ENCODE peak calls at places on chromosomes 6 and 20, in six cellular contexts. One of them, this sample, is unnamed.

GRCh38 chr6:42254505-42254904 is 36.8 kb upstream of the MRPS10 start:
- DNase-seq in body of pancreas: no peak
- DNase-seq in lower lobe of right lung: no peak
- DNase-seq in thyroid gland: no peak
- DNase-seq in CD8-positive, alpha-beta memory T cell: no peak
- DNase-seq in fibroblast of lung: no peak
- DNase-seq in this sample: no peak

GRCh38 chr6:29974901-29975560 is 32.7 kb downstream of the HLA-A start:
- DNase-seq in body of pancreas: no peak
- DNase-seq in lower lobe of right lung: no peak
- DNase-seq in thyroid gland: peak; percentile 31
- DNase-seq in CD8-positive, alpha-beta memory T cell: no peak
- DNase-seq in fibroblast of lung: no peak
- DNase-seq in this sample: peak; percentile 9

GRCh38 chr6:96246563-96246962 is 230.8 kb downstream of the FUT9 start:
- DNase-seq in body of pancreas: no peak
- DNase-seq in lower lobe of right lung: no peak
- DNase-seq in thyroid gland: no peak
- DNase-seq in CD8-positive, alpha-beta memory T cell: no peak
- DNase-seq in fibroblast of lung: no peak
- DNase-seq in this sample: no peak

GRCh38 chr20:60695223-60695622 is 556.8 kb upstream of the CDH4 start:
- DNase-seq in body of pancreas: no peak
- DNase-seq in lower lobe of right lung: no peak
- DNase-seq in thyroid gland: no peak
- DNase-seq in CD8-positive, alpha-beta memory T cell: no peak
- DNase-seq in fibroblast of lung: peak; percentile 89
- DNase-seq in this sample: no peak

GRCh38 chr20:39986231-39986904 is 702.7 kb downstream of the MAFB start:
- DNase-seq in body of pancreas: no peak
- DNase-seq in lower lobe of right lung: peak; percentile 56
- DNase-seq in thyroid gland: peak; percentile 62
- DNase-seq in CD8-positive, alpha-beta memory T cell: no peak
- DNase-seq in fibroblast of lung: peak; percentile 93
- DNase-seq in this sample: peak; percentile 1

GRCh38 chr6:33702345-33702977 is 9.0 kb downstream of the UQCC2 start:
- DNase-seq in body of pancreas: peak; percentile 55
- DNase-seq in lower lobe of right lung: peak; percentile 48
- DNase-seq in thyroid gland: peak; percentile 41
- DNase-seq in CD8-positive, alpha-beta memory T cell: no peak
- DNase-seq in fibroblast of lung: peak; percentile 67
- DNase-seq in this sample: peak; percentile 56

GRCh38 chr6:12935637-12936036 is 219.1 kb downstream of the PHACTR1 start:
- DNase-seq in body of pancreas: no peak
- DNase-seq in lower lobe of right lung: no peak
- DNase-seq in thyroid gland: no peak
- DNase-seq in CD8-positive, alpha-beta memory T cell: no peak
- DNase-seq in fibroblast of lung: no peak
- DNase-seq in this sample: no peak

GRCh38 chr6:48318670-48319069 is 207.7 kb upstream of the PTCHD4 start:
- DNase-seq in body of pancreas: no peak
- DNase-seq in lower lobe of right lung: no peak
- DNase-seq in thyroid gland: no peak
- DNase-seq in CD8-positive, alpha-beta memory T cell: no peak
- DNase-seq in fibroblast of lung: no peak
- DNase-seq in this sample: no peak

GRCh38 chr6:41232667-41233066 is 4.5 kb downstream of the TREML4 start:
- DNase-seq in body of pancreas: no peak
- DNase-seq in lower lobe of right lung: no peak
- DNase-seq in thyroid gland: no peak
- DNase-seq in CD8-positive, alpha-beta memory T cell: no peak
- DNase-seq in fibroblast of lung: no peak
- DNase-seq in this sample: no peak

GRCh38 chr6:161417712-161418457 is 144.0 kb upstream of the AGPAT4 start:
- DNase-seq in body of pancreas: peak; percentile 76
- DNase-seq in lower lobe of right lung: no peak
- DNase-seq in thyroid gland: no peak
- DNase-seq in CD8-positive, alpha-beta memory T cell: no peak
- DNase-seq in fibroblast of lung: peak; percentile 86
- DNase-seq in this sample: peak; percentile 97

GRCh38 chr20:44407402-44408184 is 52.1 kb downstream of the HNF4A start:
- DNase-seq in body of pancreas: no peak
- DNase-seq in lower lobe of right lung: no peak
- DNase-seq in thyroid gland: no peak
- DNase-seq in CD8-positive, alpha-beta memory T cell: no peak
- DNase-seq in fibroblast of lung: peak; percentile 27
- DNase-seq in this sample: peak; percentile 66

GRCh38 chr6:133977983-133978895 is 25.2 kb downstream of the TBPL1 start:
- DNase-seq in body of pancreas: no peak
- DNase-seq in lower lobe of right lung: no peak
- DNase-seq in thyroid gland: no peak
- DNase-seq in CD8-positive, alpha-beta memory T cell: no peak
- DNase-seq in fibroblast of lung: peak; percentile 79
- DNase-seq in this sample: no peak

GRCh38 chr20:23641936-23642751 is 4.4 kb upstream of the CST3 start:
- DNase-seq in body of pancreas: no peak
- DNase-seq in lower lobe of right lung: no peak
- DNase-seq in thyroid gland: peak; percentile 86
- DNase-seq in CD8-positive, alpha-beta memory T cell: no peak
- DNase-seq in fibroblast of lung: peak; percentile 89
- DNase-seq in this sample: peak; percentile 85

GRCh38 chr20:57759724-57760123 is 49.9 kb upstream of the PMEPA1 start:
- DNase-seq in body of pancreas: no peak
- DNase-seq in lower lobe of right lung: no peak
- DNase-seq in thyroid gland: no peak
- DNase-seq in CD8-positive, alpha-beta memory T cell: no peak
- DNase-seq in fibroblast of lung: no peak
- DNase-seq in this sample: peak; percentile 58

GRCh38 chr6:141531040-141531439 is 601.7 kb upstream of the GJE1 start:
- DNase-seq in body of pancreas: no peak
- DNase-seq in lower lobe of right lung: no peak
- DNase-seq in thyroid gland: no peak
- DNase-seq in CD8-positive, alpha-beta memory T cell: no peak
- DNase-seq in fibroblast of lung: no peak
- DNase-seq in this sample: no peak

GRCh38 chr20:19849341-19850189 is 91.5 kb downstream of the RIN2 start:
- DNase-seq in body of pancreas: no peak
- DNase-seq in lower lobe of right lung: no peak
- DNase-seq in thyroid gland: no peak
- DNase-seq in CD8-positive, alpha-beta memory T cell: no peak
- DNase-seq in fibroblast of lung: peak; percentile 3
- DNase-seq in this sample: peak; percentile 6

GRCh38 chr6:166466178-166467122 is 83.7 kb upstream of the MPC1 start:
- DNase-seq in body of pancreas: peak; percentile 25
- DNase-seq in lower lobe of right lung: no peak
- DNase-seq in thyroid gland: no peak
- DNase-seq in CD8-positive, alpha-beta memory T cell: no peak
- DNase-seq in fibroblast of lung: peak; percentile 71
- DNase-seq in this sample: peak; percentile 81

GRCh38 chr20:52003976-52004375 is 187.6 kb downstream of the ZFP64 start:
- DNase-seq in body of pancreas: no peak
- DNase-seq in lower lobe of right lung: no peak
- DNase-seq in thyroid gland: no peak
- DNase-seq in CD8-positive, alpha-beta memory T cell: no peak
- DNase-seq in fibroblast of lung: no peak
- DNase-seq in this sample: no peak

GRCh38 chr6:134315974-134316391 is 1.9 kb downstream of the SGK1 start:
- DNase-seq in body of pancreas: no peak
- DNase-seq in lower lobe of right lung: no peak
- DNase-seq in thyroid gland: no peak
- DNase-seq in CD8-positive, alpha-beta memory T cell: no peak
- DNase-seq in fibroblast of lung: no peak
- DNase-seq in this sample: no peak

GRCh38 chr6:119349341-119350201 is at the start of gene MAN1A1:
- DNase-seq in body of pancreas: peak; percentile 90
- DNase-seq in lower lobe of right lung: peak; percentile 90
- DNase-seq in thyroid gland: peak; percentile 89
- DNase-seq in CD8-positive, alpha-beta memory T cell: peak; percentile 89
- DNase-seq in fibroblast of lung: peak; percentile 80
- DNase-seq in this sample: peak; percentile 93

GRCh38 chr6:163706688-163707087 is 292.2 kb downstream of the QKI start:
- DNase-seq in body of pancreas: no peak
- DNase-seq in lower lobe of right lung: no peak
- DNase-seq in thyroid gland: no peak
- DNase-seq in CD8-positive, alpha-beta memory T cell: no peak
- DNase-seq in fibroblast of lung: no peak
- DNase-seq in this sample: no peak

GRCh38 chr6:11064836-11065235 is 20.7 kb upstream of the ELOVL2 start:
- DNase-seq in body of pancreas: no peak
- DNase-seq in lower lobe of right lung: no peak
- DNase-seq in thyroid gland: no peak
- DNase-seq in CD8-positive, alpha-beta memory T cell: no peak
- DNase-seq in fibroblast of lung: no peak
- DNase-seq in this sample: no peak

DNA sequence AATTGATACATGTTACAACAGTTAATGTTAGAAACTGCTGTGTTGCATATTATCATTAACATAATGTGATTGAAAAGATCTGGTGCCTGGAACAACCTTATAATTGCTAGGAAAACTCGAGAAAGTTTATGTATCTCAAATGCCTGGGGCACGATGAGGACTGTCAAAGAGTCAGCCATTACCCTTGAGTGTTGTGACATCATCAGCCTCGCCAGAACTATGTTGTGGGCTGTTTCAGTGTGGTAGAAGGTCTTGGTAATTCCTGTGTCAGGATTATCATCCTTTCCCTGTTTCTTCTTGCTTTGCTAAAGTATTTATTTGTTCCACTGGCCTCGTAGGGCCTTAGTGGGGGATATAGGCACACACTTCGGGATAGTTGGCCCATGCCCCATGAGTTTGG is 185.1 kb downstream of the DTNBP1 start:
- DNase-seq in body of pancreas: no peak
- DNase-seq in lower lobe of right lung: no peak
- DNase-seq in thyroid gland: no peak
- DNase-seq in CD8-positive, alpha-beta memory T cell: no peak
- DNase-seq in fibroblast of lung: no peak
- DNase-seq in this sample: no peak
- H3K27ac ChIP-seq in body of pancreas: no peak overlapping the region
- H3K27ac ChIP-seq in lower lobe of right lung: no peak overlapping the region
- H3K27ac ChIP-seq in thyroid gland: no peak overlapping the region
- H3K27ac ChIP-seq in CD8-positive, alpha-beta memory T cell: no peak overlapping the region
- H3K27ac ChIP-seq in fibroblast of lung: no peak overlapping the region
- H3K27ac ChIP-seq in this sample: no peak overlapping the region

GRCh38 chr20:41413169-41413568 is 46.6 kb upstream of the EMILIN3 start:
- DNase-seq in body of pancreas: no peak
- DNase-seq in lower lobe of right lung: no peak
- DNase-seq in thyroid gland: no peak
- DNase-seq in CD8-positive, alpha-beta memory T cell: no peak
- DNase-seq in fibroblast of lung: no peak
- DNase-seq in this sample: no peak
- H3K36me3 ChIP-seq in body of pancreas: peaks cover 54% of the 10 kb centered on the region
- H3K36me3 ChIP-seq in lower lobe of right lung: peaks cover 96% of the 10 kb centered on the region
- H3K36me3 ChIP-seq in thyroid gland: peaks cover 79% of the 10 kb centered on the region
- H3K36me3 ChIP-seq in CD8-positive, alpha-beta memory T cell: peaks cover 80% of the 10 kb centered on the region
- H3K36me3 ChIP-seq in fibroblast of lung: peaks cover 6% of the 10 kb centered on the region
- H3K36me3 ChIP-seq in this sample: peaks cover 69% of the 10 kb centered on the region

GRCh38 chr6:80454661-80455365 is 348.3 kb downstream of the BCKDHB start:
- DNase-seq in body of pancreas: no peak
- DNase-seq in lower lobe of right lung: no peak
- DNase-seq in thyroid gland: no peak
- DNase-seq in CD8-positive, alpha-beta memory T cell: no peak
- DNase-seq in fibroblast of lung: peak; percentile 18
- DNase-seq in this sample: peak; percentile 46

GRCh38 chr6:80449756-80450155 is 343.3 kb downstream of the BCKDHB start:
- DNase-seq in body of pancreas: no peak
- DNase-seq in lower lobe of right lung: no peak
- DNase-seq in thyroid gland: no peak
- DNase-seq in CD8-positive, alpha-beta memory T cell: no peak
- DNase-seq in fibroblast of lung: no peak
- DNase-seq in this sample: no peak

GRCh38 chr6:80457044-80457933 is 350.8 kb downstream of the BCKDHB start:
- DNase-seq in body of pancreas: peak; percentile 47
- DNase-seq in lower lobe of right lung: peak; percentile 46
- DNase-seq in thyroid gland: peak; percentile 76
- DNase-seq in CD8-positive, alpha-beta memory T cell: no peak
- DNase-seq in fibroblast of lung: peak; percentile 98
- DNase-seq in this sample: peak; percentile 97

GRCh38 chr6:80454197-80454596 is 347.7 kb downstream of the BCKDHB start:
- DNase-seq in body of pancreas: no peak
- DNase-seq in lower lobe of right lung: no peak
- DNase-seq in thyroid gland: peak; percentile 30
- DNase-seq in CD8-positive, alpha-beta memory T cell: peak; percentile 25
- DNase-seq in fibroblast of lung: peak; percentile 79
- DNase-seq in this sample: peak; percentile 84
- H3K4me1 ChIP-seq in body of pancreas: peaks cover 6% of the 10 kb centered on the region
- H3K4me1 ChIP-seq in lower lobe of right lung: peaks cover 12% of the 10 kb centered on the region
- H3K4me1 ChIP-seq in thyroid gland: peaks cover 5% of the 10 kb centered on the region
- H3K4me1 ChIP-seq in CD8-positive, alpha-beta memory T cell: no peaks in the 10 kb centered on the region
- H3K4me1 ChIP-seq in fibroblast of lung: peaks cover 24% of the 10 kb centered on the region
- H3K4me1 ChIP-seq in this sample: peaks cover 8% of the 10 kb centered on the region

GRCh38 chr6:139981066-139981624 is 606.7 kb upstream of the CITED2 start:
- DNase-seq in body of pancreas: no peak
- DNase-seq in lower lobe of right lung: no peak
- DNase-seq in thyroid gland: no peak
- DNase-seq in CD8-positive, alpha-beta memory T cell: no peak
- DNase-seq in fibroblast of lung: no peak
- DNase-seq in this sample: no peak

GRCh38 chr6:139984317-139984716 is 609.9 kb upstream of the CITED2 start:
- DNase-seq in body of pancreas: no peak
- DNase-seq in lower lobe of right lung: no peak
- DNase-seq in thyroid gland: no peak
- DNase-seq in CD8-positive, alpha-beta memory T cell: no peak
- DNase-seq in fibroblast of lung: no peak
- DNase-seq in this sample: no peak

GRCh38 chr6:139983555-139984276 is 609.3 kb upstream of the CITED2 start:
- DNase-seq in body of pancreas: no peak
- DNase-seq in lower lobe of right lung: no peak
- DNase-seq in thyroid gland: no peak
- DNase-seq in CD8-positive, alpha-beta memory T cell: no peak
- DNase-seq in fibroblast of lung: peak; percentile 84
- DNase-seq in this sample: no peak

GRCh38 chr6:139982652-139983051 is 608.2 kb upstream of the CITED2 start:
- DNase-seq in body of pancreas: no peak
- DNase-seq in lower lobe of right lung: no peak
- DNase-seq in thyroid gland: no peak
- DNase-seq in CD8-positive, alpha-beta memory T cell: no peak
- DNase-seq in fibroblast of lung: peak; percentile 85
- DNase-seq in this sample: peak; percentile 82

DNA sequence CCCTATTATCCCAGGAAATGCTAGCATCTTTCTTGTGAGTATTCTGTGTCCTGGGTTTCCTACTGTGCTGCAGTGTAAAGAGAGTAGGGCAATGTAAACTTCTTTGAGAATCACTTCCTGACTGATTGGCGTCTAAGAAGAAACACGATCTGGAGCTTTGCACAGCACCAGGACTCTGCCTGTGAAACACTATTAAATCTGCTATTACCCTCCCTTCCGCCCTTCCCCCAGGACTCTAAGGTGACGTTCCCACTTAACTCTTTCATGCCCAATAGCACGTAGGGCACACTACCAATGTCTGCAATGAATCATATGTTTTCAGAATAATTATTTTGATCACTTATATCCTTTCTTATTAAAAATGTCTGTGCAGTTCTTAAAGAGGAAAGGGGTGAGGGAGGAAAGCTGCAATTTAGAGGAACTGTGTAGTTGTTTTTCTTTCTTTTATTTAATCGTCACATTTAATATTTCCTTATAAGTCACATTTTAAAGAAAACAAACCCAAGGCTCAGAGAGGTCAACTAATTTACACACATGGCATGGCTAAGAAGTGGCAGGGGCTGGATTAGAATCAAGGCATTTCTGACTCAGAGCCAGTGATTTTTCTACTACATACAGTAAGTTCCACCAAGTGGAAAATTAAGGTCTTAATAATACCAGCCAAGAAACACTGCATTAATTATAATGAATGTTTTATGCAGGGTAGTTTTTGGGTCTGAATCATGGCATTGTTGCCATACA is 607.5 kb upstream of the CITED2 start:
- DNase-seq in body of pancreas: no peak
- DNase-seq in lower lobe of right lung: no peak
- DNase-seq in thyroid gland: peak; percentile 37
- DNase-seq in CD8-positive, alpha-beta memory T cell: no peak
- DNase-seq in fibroblast of lung: peak; percentile 84
- DNase-seq in this sample: peak; percentile 82
- H3K27ac ChIP-seq in body of pancreas: no peak overlapping the region
- H3K27ac ChIP-seq in lower lobe of right lung: no peak overlapping the region
- H3K27ac ChIP-seq in thyroid gland: peak overlapping the region; percentile 98
- H3K27ac ChIP-seq in CD8-positive, alpha-beta memory T cell: no peak overlapping the region
- H3K27ac ChIP-seq in fibroblast of lung: peak overlapping the region; percentile 21
- H3K27ac ChIP-seq in this sample: peak overlapping the region; percentile 91